ENCODE peak calls at places on chromosomes 2 and 18, in six cellular contexts. C is adrenal gland, W is heart right ventricle, J is endodermal cell, Z is stomach, F is lung. D is an unnamed sample.

GRCh38 chr2:237964578-237965404 is 2.0 kb upstream of the UBE2F start:
- DNase-seq in C (no peak), W (no peak), J (no peak), F (no peak), Z (no peak), D (no peak)

GRCh38 chr2:75055307-75055819 is 96.9 kb downstream of the POLE4 start:
- DNase-seq in J (peak), F (no peak), Z (no peak), C (no peak), W (no peak), D (no peak)

GRCh38 chr18:46148810-46149209 is 44.6 kb downstream of the HAUS1 start:
- DNase-seq in C (peak), W (peak), J (peak), Z (peak), F (peak), D (peak)

GRCh38 chr2:203599509-203599908 is 64.4 kb upstream of the RAPH1 start:
- DNase-seq in F (no peak), C (no peak), J (no peak), W (no peak), Z (no peak), D (no peak)

GRCh38 chr2:18704224-18704623 is 114.9 kb upstream of the NT5C1B start:
- DNase-seq in W (no peak), C (no peak), F (no peak), J (no peak), Z (no peak), D (no peak)

GRCh38 chr2:26717362-26717761 is 24.8 kb downstream of the KCNK3 start:
- DNase-seq in C (peak), W (no peak), Z (no peak), J (no peak), F (no peak), D (no peak)

GRCh38 chr2:26215833-26216232 is 28.6 kb downstream of the HADHA start:
- DNase-seq in J (no peak), Z (no peak), F (no peak), C (no peak), W (no peak), D (no peak)

GRCh38 chr18:6437937-6438818 is 23.5 kb upstream of the L3MBTL4 start:
- DNase-seq in J (no peak), Z (no peak), F (no peak), W (no peak), C (no peak), D (no peak)

GRCh38 chr2:136282238-136282775 is 164.4 kb upstream of the CXCR4 start:
- DNase-seq in W (no peak), J (peak), F (no peak), Z (no peak), C (no peak), D (no peak)

GRCh38 chr2:181104512-181105121 is 124.2 kb downstream of the UBE2E3 start:
- DNase-seq in J (no peak), Z (no peak), C (no peak), W (no peak), F (no peak), D (peak)

GRCh38 chr2:32715391-32715841 is 87.6 kb downstream of the TTC27 start:
- DNase-seq in W (no peak), C (no peak), F (no peak), Z (no peak), J (no peak), D (no peak)
- H3K27ac ChIP-seq in W (peak), C (no peak), F (peak), Z (no peak), J (no peak), D (no peak)

GRCh38 chr2:120575966-120576365 is 159.7 kb upstream of the GLI2 start:
- DNase-seq in C (no peak), Z (no peak), F (no peak), W (no peak), J (no peak), D (no peak)
- TF ChIP-seq CTCF in C (no peak), Z (no peak), F (no peak), W (no peak), J (no peak), D (no peak)

GRCh38 chr2:159044804-159045286 is 76.4 kb downstream of the TANC1 start:
- DNase-seq in J (peak), W (no peak), F (peak), C (peak), Z (no peak), D (no peak)

GRCh38 chr2:159050426-159050825 is 82.0 kb downstream of the TANC1 start:
- DNase-seq in F (no peak), W (no peak), J (peak), Z (no peak), C (no peak), D (no peak)

GRCh38 chr2:159043710-159044109 is 75.3 kb downstream of the TANC1 start:
- DNase-seq in C (no peak), Z (no peak), J (no peak), F (no peak), W (no peak), D (no peak)

GRCh38 chr2:159045545-159046454 is 77.4 kb downstream of the TANC1 start:
- DNase-seq in Z (no peak), F (no peak), W (no peak), J (no peak), C (no peak), D (no peak)

DNA sequence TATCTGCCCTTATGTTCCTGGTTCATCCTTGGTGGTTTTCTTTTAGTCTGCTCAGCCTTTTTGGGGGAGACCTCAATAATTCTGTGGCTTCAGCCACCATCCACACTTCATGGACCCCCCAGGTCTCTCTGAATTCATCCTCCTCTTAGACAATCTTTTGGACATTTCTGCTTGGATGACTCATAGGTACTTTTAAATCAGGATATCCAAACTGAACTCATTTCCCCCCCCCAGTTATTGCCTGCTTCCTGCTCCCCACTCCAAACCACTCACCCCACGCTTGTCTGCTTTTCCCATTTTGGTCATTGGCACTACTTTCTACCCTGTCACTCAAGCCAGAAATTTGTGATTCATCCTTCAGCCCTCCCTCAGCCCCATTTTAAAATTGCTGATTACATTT is 78.5 kb downstream of the TANC1 start:
- DNase-seq in F (no peak), C (no peak), J (no peak), Z (no peak), W (no peak), D (no peak)
- H3K27ac ChIP-seq in F (peak), C (no peak), J (no peak), Z (peak), W (peak), D (no peak)

GRCh38 chr2:182592691-182593393 is 123.2 kb upstream of the DNAJC10 start:
- DNase-seq in Z (no peak), W (no peak), F (no peak), C (no peak), J (no peak), D (no peak)
- TF ChIP-seq CTCF in Z (no peak), W (no peak), F (no peak), C (no peak), J (peak), D (no peak)